ENCODE peak calls at places on chromosomes 5 and 9, in four cellular contexts. K, S, H and V are unnamed samples.

GRCh38 chr9:110440161-110440560 is 102.5 kb upstream of the TXNDC8 start:
- DNase-seq in S (no peak), K (no peak), H (no peak), V (no peak)

GRCh38 chr5:51521583-51521982 is 138.3 kb downstream of the ISL1 start:
- DNase-seq in S (no peak), H (no peak), K (no peak), V (no peak)

GRCh38 chr5:138601444-138601843 is 26.2 kb upstream of the HSPA9 start:
- DNase-seq in H (no peak), S (no peak), K (peak), V (no peak)

GRCh38 chr5:107513337-107514125 is 157.2 kb downstream of the EFNA5 start:
- DNase-seq in K (no peak), S (no peak), H (no peak), V (no peak)

GRCh38 chr9:128523199-128523925 is 18.8 kb downstream of the GLE1 start:
- DNase-seq in S (peak), K (no peak), H (no peak), V (peak)

GRCh38 chr9:122020398-122020797 is 72.7 kb downstream of the TTLL11 start:
- DNase-seq in S (no peak), H (no peak), K (no peak), V (no peak)

GRCh38 chr5:132501961-132502931 is 11.7 kb upstream of the IRF1 start:
- DNase-seq in K (no peak), H (no peak), S (no peak), V (no peak)

GRCh38 chr5:119304439-119304838 is 51.4 kb upstream of the TNFAIP8 start:
- DNase-seq in H (no peak), S (no peak), K (no peak), V (no peak)

GRCh38 chr5:36422957-36423356 is 121.3 kb upstream of the RANBP3L start:
- DNase-seq in K (no peak), S (no peak), H (no peak), V (no peak)

GRCh38 chr5:172285226-172286143 is 1.9 kb upstream of the UBTD2 start:
- DNase-seq in H (no peak), K (no peak), S (no peak), V (no peak)

GRCh38 chr9:6383551-6384225 is 29.3 kb upstream of the UHRF2 start:
- DNase-seq in K (no peak), H (no peak), S (no peak), V (no peak)

GRCh38 chr5:90479611-90480385 is 5.1 kb downstream of the POLR3G start:
- DNase-seq in S (no peak), K (no peak), H (no peak), V (no peak)

GRCh38 chr5:162683280-162683679 is 615.7 kb downstream of the GABRG2 start:
- DNase-seq in H (no peak), K (no peak), S (no peak), V (no peak)

GRCh38 chr5:175815126-175815913 is 56.1 kb upstream of the CPLX2 start:
- DNase-seq in H (no peak), K (no peak), S (no peak), V (no peak)

GRCh38 chr5:151093476-151093889 is 12.6 kb upstream of the TNIP1 start:
- DNase-seq in H (no peak), K (no peak), S (no peak), V (no peak)
- TF ChIP-seq CTCF in H (no peak), K (no peak), S (no peak), V (no peak)

GRCh38 chr5:178114325-178115135 is 1.2 kb downstream of the N4BP3 start:
- DNase-seq in S (no peak), K (no peak), H (no peak), V (no peak)

GRCh38 chr5:178111925-178112324 is 1.4 kb upstream of the N4BP3 start:
- DNase-seq in K (no peak), S (no peak), H (no peak), V (no peak)

GRCh38 chr5:178113141-178113787 is at the start of gene N4BP3:
- DNase-seq in K (peak), H (peak), S (peak), V (peak)

GRCh38 chr5:178113841-178114324 is 551 bp downstream of the N4BP3 start:
- DNase-seq in S (no peak), K (no peak), H (peak), V (no peak)

GRCh38 chr5:178112545-178112944 is 787 bp upstream of the N4BP3 start:
- DNase-seq in S (no peak), K (no peak), H (no peak), V (no peak)
- TF ChIP-seq CTCF in S (no peak), K (no peak), H (no peak), V (no peak)

GRCh38 chr5:96516631-96517071 is 83.6 kb upstream of the PCSK1 start:
- DNase-seq in S (no peak), H (no peak), K (no peak), V (no peak)
- TF ChIP-seq CTCF in S (no peak), H (no peak), K (no peak), V (no peak)

GRCh38 chr5:69364850-69365249 is 4.5 kb downstream of the AK6 start:
- DNase-seq in S (no peak), H (no peak), K (no peak), V (no peak)

GRCh38 chr5:69368458-69369368 is 607 bp downstream of the AK6 start:
- DNase-seq in K (no peak), H (no peak), S (no peak), V (no peak)

GRCh38 chr5:69367697-69368279 is 1.5 kb downstream of the AK6 start:
- DNase-seq in H (no peak), S (no peak), K (no peak), V (no peak)

GRCh38 chr5:69360442-69360841 is 8.9 kb downstream of the AK6 start:
- DNase-seq in K (no peak), H (no peak), S (no peak), V (no peak)

DNA sequence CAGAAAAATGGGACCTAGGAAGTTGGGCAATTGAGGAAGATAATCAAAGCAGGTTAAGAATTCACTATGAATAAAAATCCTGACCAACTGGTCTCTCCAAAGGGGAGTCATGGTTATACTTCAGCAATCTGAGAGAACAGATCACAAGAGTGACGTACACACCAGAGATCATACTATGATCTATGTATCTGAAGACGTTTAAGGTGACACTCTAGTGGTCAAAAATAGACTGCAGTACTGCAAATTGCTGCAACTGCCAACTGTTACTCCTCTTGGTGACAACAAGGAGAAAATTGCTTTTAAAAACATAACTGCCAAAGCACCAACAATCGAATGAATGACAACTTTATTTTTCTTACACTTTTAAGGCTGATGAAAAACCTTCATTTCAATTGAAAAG is 4.9 kb downstream of the AK6 start:
- DNase-seq in S (no peak), K (no peak), H (peak), V (no peak)
- TF ChIP-seq CTCF in S (peak), K (peak), H (no peak), V (peak)

GRCh38 chr9:137444106-137444790 is 3.1 kb upstream of the ENTPD8 start:
- DNase-seq in S (no peak), K (no peak), H (no peak), V (no peak)

GRCh38 chr9:137445930-137446431 is 4.8 kb upstream of the ENTPD8 start:
- DNase-seq in H (no peak), K (no peak), S (no peak), V (peak)

GRCh38 chr9:137446851-137447471 is 5.8 kb upstream of the ENTPD8 start:
- DNase-seq in H (no peak), K (no peak), S (no peak), V (no peak)

GRCh38 chr9:137447722-137448568 is 6.8 kb upstream of the ENTPD8 start:
- DNase-seq in S (no peak), K (no peak), H (no peak), V (no peak)

DNA sequence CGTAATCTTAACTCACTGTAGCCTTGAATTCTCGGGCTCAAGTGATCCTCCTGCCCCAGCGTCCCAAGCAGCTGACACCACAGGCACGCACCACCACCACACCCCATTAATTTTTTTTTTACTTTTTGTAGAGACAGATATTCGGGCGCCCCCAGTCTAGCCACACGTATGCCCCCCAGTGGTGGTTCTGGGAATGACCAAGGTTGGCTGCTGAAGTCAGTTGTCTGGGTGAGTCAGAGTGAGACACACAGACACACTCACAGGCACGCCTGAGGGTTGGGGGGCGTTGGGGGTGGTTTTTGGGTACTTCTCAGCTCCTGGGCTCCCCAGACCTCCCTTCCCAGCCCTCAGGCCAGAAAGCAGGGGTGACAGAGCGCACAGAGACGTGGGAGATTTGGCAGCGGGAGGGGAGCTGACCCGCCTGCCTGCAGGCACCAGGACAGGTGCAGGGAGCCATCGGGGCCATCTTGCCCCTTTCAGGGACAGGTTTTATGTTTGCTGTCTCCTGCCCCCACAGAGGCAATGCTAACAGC is 4.2 kb upstream of the ENTPD8 start:
- DNase-seq in H (peak), K (peak), S (peak), V (peak)
- TF ChIP-seq CTCF in H (peak), K (peak), S (peak), V (peak)

GRCh38 chr5:142317673-142318261 is 7.1 kb downstream of the SPRY4 start:
- DNase-seq in S (no peak), H (no peak), K (no peak), V (no peak)
- TF ChIP-seq CTCF in S (peak), H (no peak), K (no peak), V (peak)

GRCh38 chr9:38401994-38402393 is 9.5 kb downstream of the ALDH1B1 start:
- DNase-seq in H (no peak), S (no peak), K (no peak), V (no peak)

GRCh38 chr9:38404314-38404713 is 11.8 kb downstream of the ALDH1B1 start:
- DNase-seq in S (no peak), K (no peak), H (no peak), V (no peak)

GRCh38 chr9:38408719-38409118 is 15.5 kb downstream of the IGFBPL1 start:
- DNase-seq in S (no peak), K (no peak), H (no peak), V (no peak)

GRCh38 chr9:38405841-38406240 is 13.3 kb downstream of the ALDH1B1 start:
- DNase-seq in S (no peak), K (no peak), H (no peak), V (no peak)

GRCh38 chr9:38406476-38407186 is 14.1 kb downstream of the ALDH1B1 start:
- DNase-seq in K (no peak), H (no peak), S (no peak), V (no peak)
- TF ChIP-seq CTCF in K (no peak), H (no peak), S (no peak), V (no peak)

GRCh38 chr5:72298711-72299110 is 21.3 kb downstream of the MRPS27 start:
- DNase-seq in K (no peak), S (no peak), H (no peak), V (no peak)
- TF ChIP-seq CTCF in K (no peak), S (no peak), H (no peak), V (no peak)

GRCh38 chr9:71985070-71985956 is 73.9 kb downstream of the C9orf85 start:
- DNase-seq in K (no peak), H (no peak), S (no peak), V (no peak)
- TF ChIP-seq CTCF in K (no peak), H (no peak), S (no peak), V (peak)

GRCh38 chr9:1208185-1208584 is 158.0 kb downstream of the DMRT2 start:
- DNase-seq in K (no peak), H (no peak), S (no peak), V (no peak)
- TF ChIP-seq CTCF in K (no peak), H (no peak), S (no peak), V (no peak)